ENCODE peak calls at places on chromosomes 3 and 15, in five cellular contexts. One of them, this sample, is unnamed.

GRCh38 chr3:88852606-88853005 is 254.8 kb upstream of the EPHA3 start:
- DNase-seq in endodermal cell: no peak
- DNase-seq in pancreas: no peak
- DNase-seq in tibial artery: no peak
- DNase-seq in fibroblast of lung: no peak
- DNase-seq in this sample: no peak

GRCh38 chr15:61064653-61065052 is 164.4 kb downstream of the RORA start:
- DNase-seq in endodermal cell: no peak
- DNase-seq in pancreas: no peak
- DNase-seq in tibial artery: no peak
- DNase-seq in fibroblast of lung: no peak
- DNase-seq in this sample: no peak

GRCh38 chr15:56871180-56871579 is 47.3 kb upstream of the TCF12 start:
- DNase-seq in endodermal cell: no peak
- DNase-seq in pancreas: no peak
- DNase-seq in tibial artery: no peak
- DNase-seq in fibroblast of lung: peak
- DNase-seq in this sample: peak

GRCh38 chr3:170594528-170594927 is 8.7 kb upstream of the SLC7A14 start:
- DNase-seq in endodermal cell: no peak
- DNase-seq in pancreas: no peak
- DNase-seq in tibial artery: no peak
- DNase-seq in fibroblast of lung: no peak
- DNase-seq in this sample: no peak

GRCh38 chr3:45131201-45131600 is 15.0 kb downstream of the CDCP1 start:
- DNase-seq in endodermal cell: no peak
- DNase-seq in pancreas: no peak
- DNase-seq in tibial artery: no peak
- DNase-seq in fibroblast of lung: peak
- DNase-seq in this sample: no peak

GRCh38 chr3:135216659-135217058 is 421.6 kb downstream of the EPHB1 start:
- DNase-seq in endodermal cell: no peak
- DNase-seq in pancreas: no peak
- DNase-seq in tibial artery: no peak
- DNase-seq in fibroblast of lung: no peak
- DNase-seq in this sample: no peak

GRCh38 chr3:37032961-37033360 is 39.6 kb downstream of the MLH1 start:
- DNase-seq in endodermal cell: no peak
- DNase-seq in pancreas: no peak
- DNase-seq in tibial artery: peak
- DNase-seq in fibroblast of lung: no peak
- DNase-seq in this sample: peak

GRCh38 chr15:58552505-58553364 is 120.9 kb downstream of the LIPC start:
- DNase-seq in endodermal cell: peak
- DNase-seq in pancreas: no peak
- DNase-seq in tibial artery: no peak
- DNase-seq in fibroblast of lung: peak
- DNase-seq in this sample: peak

GRCh38 chr3:149968216-149968615 is 2.5 kb downstream of the PFN2 start:
- DNase-seq in endodermal cell: no peak
- DNase-seq in pancreas: no peak
- DNase-seq in tibial artery: no peak
- DNase-seq in fibroblast of lung: peak
- DNase-seq in this sample: peak
- H3K4me3 ChIP-seq in endodermal cell: peak
- H3K4me3 ChIP-seq in pancreas: no peak
- H3K4me3 ChIP-seq in tibial artery: peak
- H3K4me3 ChIP-seq in fibroblast of lung: peak
- H3K4me3 ChIP-seq in this sample: peak

GRCh38 chr3:77042892-77043291 is 3.0 kb downstream of the ROBO2 start:
- DNase-seq in endodermal cell: no peak
- DNase-seq in pancreas: no peak
- DNase-seq in tibial artery: no peak
- DNase-seq in fibroblast of lung: no peak
- DNase-seq in this sample: no peak
- TF ChIP-seq CTCF in endodermal cell: peak
- TF ChIP-seq CTCF in pancreas: no peak
- TF ChIP-seq CTCF in tibial artery: no peak
- TF ChIP-seq CTCF in fibroblast of lung: peak
- TF ChIP-seq CTCF in this sample: no peak

DNA sequence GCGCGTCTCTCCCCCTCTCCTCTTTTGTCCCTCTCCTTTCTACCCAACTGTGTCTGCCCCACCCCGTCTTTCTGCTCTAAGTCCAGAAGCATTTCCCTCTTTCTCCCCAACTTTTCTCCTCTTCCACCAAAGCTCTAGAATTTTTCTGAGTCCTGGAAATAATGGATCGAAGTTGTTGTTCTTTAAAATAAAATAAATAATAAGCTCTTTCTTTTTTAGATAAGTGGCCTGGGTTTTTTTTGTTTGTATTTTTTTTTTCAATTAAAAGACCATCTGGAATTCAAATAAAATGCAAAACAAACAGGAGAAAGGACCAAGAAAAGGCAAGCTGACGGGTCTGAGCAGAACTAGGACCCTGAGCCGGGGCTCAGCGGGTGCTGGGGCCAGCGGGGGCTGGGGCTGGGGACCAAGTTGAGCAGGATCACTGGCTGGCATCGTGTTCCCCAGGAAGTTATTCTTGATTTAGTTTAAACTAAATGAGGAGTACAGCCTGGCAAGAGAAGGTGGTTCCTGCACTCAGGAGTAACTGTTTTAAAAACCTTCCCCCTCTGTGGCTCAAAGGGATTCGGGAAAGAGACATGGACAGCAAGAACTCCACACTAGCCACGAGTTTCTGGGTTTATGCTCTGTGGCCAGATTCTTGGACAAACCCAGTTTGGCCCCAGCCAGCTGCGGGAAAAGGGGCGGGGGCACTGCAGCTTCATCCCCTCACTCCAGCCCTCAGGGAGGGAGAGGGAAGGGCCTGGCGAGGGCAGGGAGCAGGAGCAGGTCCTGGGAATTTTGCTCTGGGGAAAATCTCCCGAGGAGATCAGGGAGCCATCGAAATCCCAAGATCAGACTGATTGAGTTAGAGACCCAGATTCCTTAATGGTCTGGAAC is 8.4 kb downstream of the GATA2 start:
- DNase-seq in endodermal cell: peak
- DNase-seq in pancreas: peak
- DNase-seq in tibial artery: no peak
- DNase-seq in fibroblast of lung: peak
- DNase-seq in this sample: no peak
- H3K4me3 ChIP-seq in endodermal cell: no peak
- H3K4me3 ChIP-seq in pancreas: no peak
- H3K4me3 ChIP-seq in tibial artery: peak
- H3K4me3 ChIP-seq in fibroblast of lung: no peak
- H3K4me3 ChIP-seq in this sample: no peak

GRCh38 chr15:55196011-55196410 is 730 bp downstream of the RSL24D1 start:
- DNase-seq in endodermal cell: no peak
- DNase-seq in pancreas: no peak
- DNase-seq in tibial artery: no peak
- DNase-seq in fibroblast of lung: no peak
- DNase-seq in this sample: peak
- TF ChIP-seq CTCF in endodermal cell: no peak
- TF ChIP-seq CTCF in pancreas: no peak
- TF ChIP-seq CTCF in tibial artery: no peak
- TF ChIP-seq CTCF in fibroblast of lung: no peak
- TF ChIP-seq CTCF in this sample: no peak